ENCODE peak calls at places on chromosomes 2 and 18, in four cellular contexts. One of them, this sample, is unnamed.

GRCh38 chr2:23268467-23269263 is 116.3 kb upstream of the KLHL29 start:
- DNase-seq in tibial artery: no peak
- DNase-seq in NCI-H774: no peak
- DNase-seq in NCI-H1694 treated with DMSO at 0.1 percent for 48 hours: no peak
- DNase-seq in this sample: peak; percentile 13

GRCh38 chr18:58005036-58005435 is 39.0 kb upstream of the NEDD4L start:
- DNase-seq in tibial artery: no peak
- DNase-seq in NCI-H774: no peak
- DNase-seq in NCI-H1694 treated with DMSO at 0.1 percent for 48 hours: no peak
- DNase-seq in this sample: no peak

GRCh38 chr2:212135739-212136138 is 402.9 kb downstream of the ERBB4 start:
- DNase-seq in tibial artery: no peak
- DNase-seq in NCI-H774: peak; percentile 50
- DNase-seq in NCI-H1694 treated with DMSO at 0.1 percent for 48 hours: peak; percentile 97
- DNase-seq in this sample: peak; percentile 95

GRCh38 chr18:61833387-61833786 is 59.4 kb downstream of the RNF152 start:
- DNase-seq in tibial artery: no peak
- DNase-seq in NCI-H774: no peak
- DNase-seq in NCI-H1694 treated with DMSO at 0.1 percent for 48 hours: no peak
- DNase-seq in this sample: peak; percentile 26

GRCh38 chr2:209808521-209808920 is 36.9 kb downstream of the UNC80 start:
- DNase-seq in tibial artery: no peak
- DNase-seq in NCI-H774: no peak
- DNase-seq in NCI-H1694 treated with DMSO at 0.1 percent for 48 hours: no peak
- DNase-seq in this sample: no peak

GRCh38 chr2:234502285-234502918 is 5.5 kb upstream of the ARL4C start:
- DNase-seq in tibial artery: no peak
- DNase-seq in NCI-H774: no peak
- DNase-seq in NCI-H1694 treated with DMSO at 0.1 percent for 48 hours: no peak
- DNase-seq in this sample: no peak

GRCh38 chr2:51103205-51103604 is 71.3 kb upstream of the NRXN1 start:
- DNase-seq in tibial artery: no peak
- DNase-seq in NCI-H774: no peak
- DNase-seq in NCI-H1694 treated with DMSO at 0.1 percent for 48 hours: no peak
- DNase-seq in this sample: no peak

GRCh38 chr2:127003028-127003800 is 103.7 kb downstream of the BIN1 start:
- DNase-seq in tibial artery: no peak
- DNase-seq in NCI-H774: no peak
- DNase-seq in NCI-H1694 treated with DMSO at 0.1 percent for 48 hours: no peak
- DNase-seq in this sample: no peak

GRCh38 chr18:50917021-50917420 is 38.1 kb downstream of the ME2 start:
- DNase-seq in tibial artery: no peak
- DNase-seq in NCI-H774: no peak
- DNase-seq in NCI-H1694 treated with DMSO at 0.1 percent for 48 hours: no peak
- DNase-seq in this sample: no peak

GRCh38 chr2:11697103-11697871 is 27.3 kb upstream of the NTSR2 start:
- DNase-seq in tibial artery: peak; percentile 83
- DNase-seq in NCI-H774: no peak
- DNase-seq in NCI-H1694 treated with DMSO at 0.1 percent for 48 hours: peak; percentile 84
- DNase-seq in this sample: no peak

GRCh38 chr2:128770143-128771080 is 451.7 kb upstream of the HS6ST1 start:
- DNase-seq in tibial artery: no peak
- DNase-seq in NCI-H774: no peak
- DNase-seq in NCI-H1694 treated with DMSO at 0.1 percent for 48 hours: no peak
- DNase-seq in this sample: no peak

GRCh38 chr2:65458999-65459398 is 26.6 kb upstream of the SPRED2 start:
- DNase-seq in tibial artery: no peak
- DNase-seq in NCI-H774: no peak
- DNase-seq in NCI-H1694 treated with DMSO at 0.1 percent for 48 hours: no peak
- DNase-seq in this sample: no peak

GRCh38 chr18:45889419-45890059 is 64.1 kb downstream of the SIGLEC15 start:
- DNase-seq in tibial artery: no peak
- DNase-seq in NCI-H774: no peak
- DNase-seq in NCI-H1694 treated with DMSO at 0.1 percent for 48 hours: no peak
- DNase-seq in this sample: no peak

This sample was measured in DMS153.